ENCODE peak calls at places on chromosomes 13 and 19, in seven cellular contexts. One of them, this sample, is unnamed.

GRCh38 chr19:50427997-50428425 is 4.7 kb upstream of the MYBPC2 start:
- DNase-seq in NCI-H2107: no peak
- DNase-seq in ecto neural progenitor cell: peak; percentile 73
- DNase-seq in A172: no peak
- DNase-seq in GDM1: peak; percentile 73
- DNase-seq in amniotic stem cell: no peak
- DNase-seq in hepatic stellate cell: no peak
- DNase-seq in this sample: peak; percentile 17

GRCh38 chr13:99360696-99361095 is 53.5 kb upstream of the GPR183 start:
- DNase-seq in ecto neural progenitor cell: no peak
- DNase-seq in A172: no peak
- DNase-seq in GDM1: no peak
- DNase-seq in hepatic stellate cell: no peak
- DNase-seq in NCI-H2107: no peak
- DNase-seq in amniotic stem cell: no peak
- DNase-seq in this sample: no peak

GRCh38 chr19:45323671-45324081 is 1.0 kb upstream of the CKM start:
- DNase-seq in NCI-H2107: no peak
- DNase-seq in hepatic stellate cell: no peak
- DNase-seq in amniotic stem cell: no peak
- DNase-seq in ecto neural progenitor cell: no peak
- DNase-seq in A172: no peak
- DNase-seq in GDM1: no peak
- DNase-seq in this sample: no peak

GRCh38 chr19:4278926-4279529 is at the start of gene SHD:
- DNase-seq in amniotic stem cell: no peak
- DNase-seq in NCI-H2107: no peak
- DNase-seq in hepatic stellate cell: no peak
- DNase-seq in ecto neural progenitor cell: peak; percentile 68
- DNase-seq in GDM1: no peak
- DNase-seq in A172: no peak
- DNase-seq in this sample: no peak

GRCh38 chr19:16076958-16077611 is 790 bp downstream of the TPM4 start:
- DNase-seq in A172: no peak
- DNase-seq in hepatic stellate cell: no peak
- DNase-seq in GDM1: no peak
- DNase-seq in ecto neural progenitor cell: peak; percentile 73
- DNase-seq in amniotic stem cell: no peak
- DNase-seq in NCI-H2107: peak; percentile 30
- DNase-seq in this sample: no peak

GRCh38 chr13:100848304-100848703 is 173.7 kb upstream of the TMTC4 start:
- DNase-seq in hepatic stellate cell: no peak
- DNase-seq in NCI-H2107: no peak
- DNase-seq in amniotic stem cell: no peak
- DNase-seq in GDM1: no peak
- DNase-seq in A172: no peak
- DNase-seq in ecto neural progenitor cell: no peak
- DNase-seq in this sample: no peak

GRCh38 chr13:70568571-70568970 is 460.3 kb upstream of the KLHL1 start:
- DNase-seq in hepatic stellate cell: peak; percentile 2
- DNase-seq in amniotic stem cell: no peak
- DNase-seq in ecto neural progenitor cell: no peak
- DNase-seq in GDM1: peak; percentile 13
- DNase-seq in NCI-H2107: peak; percentile 12
- DNase-seq in A172: peak; percentile 27
- DNase-seq in this sample: peak; percentile 38

GRCh38 chr13:21124853-21125252 is 51.5 kb downstream of the SKA3 start:
- DNase-seq in A172: peak; percentile 38
- DNase-seq in NCI-H2107: no peak
- DNase-seq in amniotic stem cell: no peak
- DNase-seq in ecto neural progenitor cell: no peak
- DNase-seq in hepatic stellate cell: peak; percentile 24
- DNase-seq in GDM1: peak; percentile 57
- DNase-seq in this sample: peak; percentile 83

GRCh38 chr13:44448875-44449274 is 75.3 kb downstream of the SERP2 start:
- DNase-seq in NCI-H2107: no peak
- DNase-seq in hepatic stellate cell: no peak
- DNase-seq in ecto neural progenitor cell: no peak
- DNase-seq in A172: no peak
- DNase-seq in GDM1: no peak
- DNase-seq in amniotic stem cell: no peak
- DNase-seq in this sample: no peak

GRCh38 chr19:8476524-8476923 is 25.9 kb downstream of the PRAM1 start:
- DNase-seq in GDM1: no peak
- DNase-seq in NCI-H2107: no peak
- DNase-seq in A172: no peak
- DNase-seq in amniotic stem cell: no peak
- DNase-seq in ecto neural progenitor cell: no peak
- DNase-seq in hepatic stellate cell: no peak
- DNase-seq in this sample: no peak

GRCh38 chr13:106499905-106500304 is 35.6 kb downstream of the EFNB2 start:
- DNase-seq in ecto neural progenitor cell: no peak
- DNase-seq in amniotic stem cell: no peak
- DNase-seq in A172: peak; percentile 70
- DNase-seq in GDM1: no peak
- DNase-seq in hepatic stellate cell: no peak
- DNase-seq in NCI-H2107: no peak
- DNase-seq in this sample: no peak

GRCh38 chr13:114152831-114153371 is 20.5 kb upstream of the RASA3 start:
- DNase-seq in amniotic stem cell: no peak
- DNase-seq in ecto neural progenitor cell: peak; percentile 62
- DNase-seq in hepatic stellate cell: no peak
- DNase-seq in NCI-H2107: no peak
- DNase-seq in GDM1: no peak
- DNase-seq in A172: no peak
- DNase-seq in this sample: no peak

GRCh38 chr19:18027151-18027550 is 19.2 kb downstream of the ARRDC2 start:
- DNase-seq in GDM1: no peak
- DNase-seq in A172: no peak
- DNase-seq in NCI-H2107: no peak
- DNase-seq in amniotic stem cell: no peak
- DNase-seq in hepatic stellate cell: no peak
- DNase-seq in ecto neural progenitor cell: no peak
- DNase-seq in this sample: no peak

GRCh38 chr13:109331898-109332297 is 454.5 kb downstream of the IRS2 start:
- DNase-seq in ecto neural progenitor cell: no peak
- DNase-seq in NCI-H2107: peak; percentile 34
- DNase-seq in amniotic stem cell: no peak
- DNase-seq in GDM1: no peak
- DNase-seq in hepatic stellate cell: no peak
- DNase-seq in A172: peak; percentile 18
- DNase-seq in this sample: peak; percentile 45

GRCh38 chr19:36265064-36265463 is 50.2 kb downstream of the ZNF146 start:
- DNase-seq in ecto neural progenitor cell: no peak
- DNase-seq in GDM1: no peak
- DNase-seq in A172: no peak
- DNase-seq in NCI-H2107: no peak
- DNase-seq in amniotic stem cell: no peak
- DNase-seq in hepatic stellate cell: no peak
- DNase-seq in this sample: no peak

GRCh38 chr13:38824342-38824741 is 137.5 kb downstream of the FREM2 start:
- DNase-seq in amniotic stem cell: no peak
- DNase-seq in GDM1: no peak
- DNase-seq in NCI-H2107: no peak
- DNase-seq in A172: peak; percentile 5
- DNase-seq in hepatic stellate cell: no peak
- DNase-seq in ecto neural progenitor cell: no peak
- DNase-seq in this sample: no peak

GRCh38 chr19:14391156-14391821 is 10.0 kb downstream of the ADGRE5 start:
- DNase-seq in GDM1: no peak
- DNase-seq in NCI-H2107: no peak
- DNase-seq in ecto neural progenitor cell: no peak
- DNase-seq in amniotic stem cell: no peak
- DNase-seq in A172: no peak
- DNase-seq in hepatic stellate cell: no peak
- DNase-seq in this sample: no peak

GRCh38 chr13:79647518-79647917 is 166.6 kb downstream of the NDFIP2 start:
- DNase-seq in ecto neural progenitor cell: no peak
- DNase-seq in hepatic stellate cell: no peak
- DNase-seq in GDM1: no peak
- DNase-seq in NCI-H2107: no peak
- DNase-seq in amniotic stem cell: no peak
- DNase-seq in A172: no peak
- DNase-seq in this sample: peak; percentile 43

GRCh38 chr19:54616840-54617560 is 13.3 kb upstream of the LILRB1 start:
- DNase-seq in amniotic stem cell: no peak
- DNase-seq in ecto neural progenitor cell: no peak
- DNase-seq in hepatic stellate cell: no peak
- DNase-seq in GDM1: no peak
- DNase-seq in A172: no peak
- DNase-seq in NCI-H2107: no peak
- DNase-seq in this sample: no peak

GRCh38 chr19:41936416-41936850 is 8.2 kb upstream of the ERFL start:
- DNase-seq in A172: peak; percentile 55
- DNase-seq in amniotic stem cell: no peak
- DNase-seq in GDM1: no peak
- DNase-seq in NCI-H2107: no peak
- DNase-seq in hepatic stellate cell: no peak
- DNase-seq in ecto neural progenitor cell: no peak
- DNase-seq in this sample: no peak

GRCh38 chr13:45196622-45197021 is 4.2 kb downstream of the KCTD4 start:
- DNase-seq in NCI-H2107: no peak
- DNase-seq in hepatic stellate cell: no peak
- DNase-seq in A172: peak; percentile 63
- DNase-seq in GDM1: no peak
- DNase-seq in amniotic stem cell: no peak
- DNase-seq in ecto neural progenitor cell: no peak
- DNase-seq in this sample: no peak

GRCh38 chr19:3365447-3366103 is 808 bp upstream of the NFIC start:
- DNase-seq in amniotic stem cell: no peak
- DNase-seq in NCI-H2107: no peak
- DNase-seq in hepatic stellate cell: peak; percentile 77
- DNase-seq in GDM1: no peak
- DNase-seq in ecto neural progenitor cell: no peak
- DNase-seq in A172: peak; percentile 75
- DNase-seq in this sample: no peak

GRCh38 chr19:33446156-33446917 is 72.8 kb downstream of the CEBPG start:
- DNase-seq in amniotic stem cell: no peak
- DNase-seq in A172: no peak
- DNase-seq in GDM1: no peak
- DNase-seq in ecto neural progenitor cell: no peak
- DNase-seq in NCI-H2107: no peak
- DNase-seq in hepatic stellate cell: no peak
- DNase-seq in this sample: no peak

GRCh38 chr19:48239582-48240141 is 16.1 kb downstream of the CARD8 start:
- DNase-seq in A172: peak; percentile 39
- DNase-seq in GDM1: no peak
- DNase-seq in ecto neural progenitor cell: no peak
- DNase-seq in NCI-H2107: no peak
- DNase-seq in amniotic stem cell: no peak
- DNase-seq in hepatic stellate cell: no peak
- DNase-seq in this sample: no peak